ENCODE peak calls at places on chromosome 11, in eight cellular contexts. One of them, this sample, is unnamed.

GRCh38 chr11:130830563-130830950 is 85.7 kb downstream of the SNX19 start:
- DNase-seq in Panc1: no peak
- DNase-seq in left cardiac atrium: no peak
- DNase-seq in head of caudate nucleus: no peak
- DNase-seq in stimulated activated CD4-positive, alpha-beta T cell treated with anti-CD3 and anti-CD28 coated beads, TNF-alpha, amount 100 ng/mL, for 1 hour: no peak
- DNase-seq in CD4-positive, alpha-beta T cell: no peak
- DNase-seq in EL: no peak
- DNase-seq in activated T-helper 1 cell treated with anti-CD3 and anti-CD28 coated beads, Interleukin-2, amount 50 U/mL, for 16 hours: no peak
- DNase-seq in this sample: no peak

GRCh38 chr11:128226106-128226716 is 361.1 kb downstream of the ETS1 start:
- DNase-seq in Panc1: no peak
- DNase-seq in left cardiac atrium: no peak
- DNase-seq in head of caudate nucleus: no peak
- DNase-seq in stimulated activated CD4-positive, alpha-beta T cell treated with anti-CD3 and anti-CD28 coated beads, TNF-alpha, amount 100 ng/mL, for 1 hour: no peak
- DNase-seq in CD4-positive, alpha-beta T cell: no peak
- DNase-seq in EL: no peak
- DNase-seq in activated T-helper 1 cell treated with anti-CD3 and anti-CD28 coated beads, Interleukin-2, amount 50 U/mL, for 16 hours: no peak
- DNase-seq in this sample: no peak

GRCh38 chr11:65224939-65225283 is 36.9 kb upstream of the POLA2 start:
- DNase-seq in Panc1: no peak
- DNase-seq in left cardiac atrium: peak
- DNase-seq in head of caudate nucleus: no peak
- DNase-seq in stimulated activated CD4-positive, alpha-beta T cell treated with anti-CD3 and anti-CD28 coated beads, TNF-alpha, amount 100 ng/mL, for 1 hour: no peak
- DNase-seq in CD4-positive, alpha-beta T cell: no peak
- DNase-seq in EL: peak
- DNase-seq in activated T-helper 1 cell treated with anti-CD3 and anti-CD28 coated beads, Interleukin-2, amount 50 U/mL, for 16 hours: no peak
- DNase-seq in this sample: peak

GRCh38 chr11:134667175-134667500 is 255.1 kb upstream of the B3GAT1 start:
- DNase-seq in Panc1: no peak
- DNase-seq in left cardiac atrium: no peak
- DNase-seq in head of caudate nucleus: no peak
- DNase-seq in stimulated activated CD4-positive, alpha-beta T cell treated with anti-CD3 and anti-CD28 coated beads, TNF-alpha, amount 100 ng/mL, for 1 hour: no peak
- DNase-seq in CD4-positive, alpha-beta T cell: no peak
- DNase-seq in EL: no peak
- DNase-seq in activated T-helper 1 cell treated with anti-CD3 and anti-CD28 coated beads, Interleukin-2, amount 50 U/mL, for 16 hours: no peak
- DNase-seq in this sample: no peak

GRCh38 chr11:15769203-15769602 is 587.1 kb downstream of the SOX6 start:
- DNase-seq in Panc1: no peak
- DNase-seq in left cardiac atrium: no peak
- DNase-seq in head of caudate nucleus: no peak
- DNase-seq in stimulated activated CD4-positive, alpha-beta T cell treated with anti-CD3 and anti-CD28 coated beads, TNF-alpha, amount 100 ng/mL, for 1 hour: no peak
- DNase-seq in CD4-positive, alpha-beta T cell: no peak
- DNase-seq in EL: no peak
- DNase-seq in activated T-helper 1 cell treated with anti-CD3 and anti-CD28 coated beads, Interleukin-2, amount 50 U/mL, for 16 hours: no peak
- DNase-seq in this sample: no peak

GRCh38 chr11:123218451-123218850 is 23.4 kb upstream of the CLMP start:
- DNase-seq in Panc1: no peak
- DNase-seq in left cardiac atrium: no peak
- DNase-seq in head of caudate nucleus: no peak
- DNase-seq in stimulated activated CD4-positive, alpha-beta T cell treated with anti-CD3 and anti-CD28 coated beads, TNF-alpha, amount 100 ng/mL, for 1 hour: no peak
- DNase-seq in CD4-positive, alpha-beta T cell: no peak
- DNase-seq in EL: peak
- DNase-seq in activated T-helper 1 cell treated with anti-CD3 and anti-CD28 coated beads, Interleukin-2, amount 50 U/mL, for 16 hours: no peak
- DNase-seq in this sample: no peak

GRCh38 chr11:36222755-36223635 is 66.2 kb downstream of the COMMD9 start:
- DNase-seq in Panc1: no peak
- DNase-seq in left cardiac atrium: no peak
- DNase-seq in head of caudate nucleus: no peak
- DNase-seq in stimulated activated CD4-positive, alpha-beta T cell treated with anti-CD3 and anti-CD28 coated beads, TNF-alpha, amount 100 ng/mL, for 1 hour: no peak
- DNase-seq in CD4-positive, alpha-beta T cell: no peak
- DNase-seq in EL: no peak
- DNase-seq in activated T-helper 1 cell treated with anti-CD3 and anti-CD28 coated beads, Interleukin-2, amount 50 U/mL, for 16 hours: no peak
- DNase-seq in this sample: no peak

GRCh38 chr11:124113890-124114289 is 1.4 kb upstream of the VWA5A start:
- DNase-seq in Panc1: no peak
- DNase-seq in left cardiac atrium: no peak
- DNase-seq in head of caudate nucleus: no peak
- DNase-seq in stimulated activated CD4-positive, alpha-beta T cell treated with anti-CD3 and anti-CD28 coated beads, TNF-alpha, amount 100 ng/mL, for 1 hour: no peak
- DNase-seq in CD4-positive, alpha-beta T cell: no peak
- DNase-seq in EL: no peak
- DNase-seq in activated T-helper 1 cell treated with anti-CD3 and anti-CD28 coated beads, Interleukin-2, amount 50 U/mL, for 16 hours: no peak
- DNase-seq in this sample: no peak

GRCh38 chr11:61526229-61526628 is 17.7 kb downstream of the LRRC10B start:
- DNase-seq in Panc1: no peak
- DNase-seq in left cardiac atrium: no peak
- DNase-seq in head of caudate nucleus: no peak
- DNase-seq in stimulated activated CD4-positive, alpha-beta T cell treated with anti-CD3 and anti-CD28 coated beads, TNF-alpha, amount 100 ng/mL, for 1 hour: no peak
- DNase-seq in CD4-positive, alpha-beta T cell: no peak
- DNase-seq in EL: no peak
- DNase-seq in activated T-helper 1 cell treated with anti-CD3 and anti-CD28 coated beads, Interleukin-2, amount 50 U/mL, for 16 hours: no peak
- DNase-seq in this sample: no peak

GRCh38 chr11:65884716-65885092 is 3.6 kb downstream of the FIBP start:
- DNase-seq in Panc1: no peak
- DNase-seq in left cardiac atrium: peak
- DNase-seq in head of caudate nucleus: peak
- DNase-seq in stimulated activated CD4-positive, alpha-beta T cell treated with anti-CD3 and anti-CD28 coated beads, TNF-alpha, amount 100 ng/mL, for 1 hour: peak
- DNase-seq in CD4-positive, alpha-beta T cell: peak
- DNase-seq in EL: peak
- DNase-seq in activated T-helper 1 cell treated with anti-CD3 and anti-CD28 coated beads, Interleukin-2, amount 50 U/mL, for 16 hours: peak
- DNase-seq in this sample: no peak

This sample was measured in HCT116.